ENCODE peak calls at places on chromosomes 6 and 20, in four cellular contexts. One of them, this sample, is unnamed.

GRCh38 chr6:23179994-23180393 is 610.6 kb downstream of the HDGFL1 start:
- DNase-seq in OCI-LY7: no peak
- DNase-seq in keratinocyte: no peak
- DNase-seq in astrocyte: no peak
- DNase-seq in this sample: no peak

GRCh38 chr6:2085657-2086056 is 159.7 kb downstream of the GMDS start:
- DNase-seq in OCI-LY7: no peak
- DNase-seq in keratinocyte: no peak
- DNase-seq in astrocyte: no peak
- DNase-seq in this sample: no peak

GRCh38 chr6:129558248-129558647 is 151.7 kb downstream of the ARHGAP18 start:
- DNase-seq in OCI-LY7: no peak
- DNase-seq in keratinocyte: no peak
- DNase-seq in astrocyte: no peak
- DNase-seq in this sample: no peak

GRCh38 chr6:19153981-19154295 is 683.2 kb upstream of the ID4 start:
- DNase-seq in OCI-LY7: no peak
- DNase-seq in keratinocyte: no peak
- DNase-seq in astrocyte: no peak
- DNase-seq in this sample: no peak

GRCh38 chr20:14799671-14800070 is 462.3 kb upstream of the FLRT3 start:
- DNase-seq in OCI-LY7: no peak
- DNase-seq in keratinocyte: no peak
- DNase-seq in astrocyte: no peak
- DNase-seq in this sample: no peak

GRCh38 chr6:159941286-159942113 is 27.4 kb upstream of the IGF2R start:
- DNase-seq in OCI-LY7: peak; percentile 51
- DNase-seq in keratinocyte: no peak
- DNase-seq in astrocyte: peak; percentile 42
- DNase-seq in this sample: peak; percentile 41

GRCh38 chr6:149948616-149949015 is 6.8 kb downstream of the ULBP2 start:
- DNase-seq in OCI-LY7: no peak
- DNase-seq in keratinocyte: no peak
- DNase-seq in astrocyte: no peak
- DNase-seq in this sample: no peak

GRCh38 chr20:50245561-50246366 is 55.1 kb downstream of the CEBPB start:
- DNase-seq in OCI-LY7: no peak
- DNase-seq in keratinocyte: no peak
- DNase-seq in astrocyte: peak; percentile 55
- DNase-seq in this sample: peak; percentile 69

GRCh38 chr20:37524221-37524700 is 3.2 kb downstream of the NNAT start:
- DNase-seq in OCI-LY7: no peak
- DNase-seq in keratinocyte: no peak
- DNase-seq in astrocyte: no peak
- DNase-seq in this sample: no peak

GRCh38 chr6:99613398-99613704 is 6.7 kb downstream of the PRDM13 start:
- DNase-seq in OCI-LY7: peak; percentile 24
- DNase-seq in keratinocyte: no peak
- DNase-seq in astrocyte: no peak
- DNase-seq in this sample: peak; percentile 39

GRCh38 chr6:99617131-99617530 is 10.5 kb downstream of the PRDM13 start:
- DNase-seq in OCI-LY7: no peak
- DNase-seq in keratinocyte: no peak
- DNase-seq in astrocyte: no peak
- DNase-seq in this sample: no peak

GRCh38 chr6:99613705-99614429 is 7.2 kb downstream of the PRDM13 start:
- DNase-seq in OCI-LY7: peak; percentile 16
- DNase-seq in keratinocyte: no peak
- DNase-seq in astrocyte: no peak
- DNase-seq in this sample: no peak

GRCh38 chr6:99612551-99613397 is 6.1 kb downstream of the PRDM13 start:
- DNase-seq in OCI-LY7: no peak
- DNase-seq in keratinocyte: no peak
- DNase-seq in astrocyte: no peak
- DNase-seq in this sample: no peak

DNA sequence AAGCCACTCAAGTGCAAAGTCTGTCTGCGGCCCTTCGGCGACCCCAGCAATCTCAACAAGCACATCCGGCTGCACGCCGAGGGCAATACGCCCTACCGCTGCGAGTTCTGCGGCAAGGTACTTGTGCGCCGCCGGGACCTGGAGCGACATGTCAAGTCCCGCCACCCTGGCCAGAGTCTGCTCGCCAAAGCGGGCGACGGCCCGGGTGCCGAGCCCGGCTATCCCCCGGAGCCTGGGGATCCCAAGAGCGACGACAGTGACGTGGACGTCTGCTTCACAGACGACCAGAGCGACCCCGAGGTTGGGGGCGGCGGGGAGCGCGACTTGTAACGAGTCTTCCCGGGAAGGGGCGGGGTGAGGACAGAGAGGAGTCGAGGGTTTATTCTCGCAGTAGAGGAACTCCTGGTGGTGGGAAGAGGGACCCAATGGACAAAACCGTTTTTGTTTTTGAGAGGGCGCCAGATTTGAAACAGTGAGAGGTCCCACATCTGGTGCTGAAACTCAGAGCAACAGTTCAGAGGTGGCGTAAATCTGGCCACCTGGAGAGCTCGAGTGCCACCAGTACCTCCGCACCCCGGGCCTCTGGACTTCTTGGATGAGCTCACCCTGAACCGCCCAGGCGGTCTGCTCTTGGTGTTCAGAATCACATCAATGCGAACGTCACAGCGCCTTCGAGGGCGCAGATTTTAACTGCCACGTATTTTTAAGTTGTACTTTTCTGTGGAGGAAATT is 8.0 kb downstream of the PRDM13 start:
- DNase-seq in OCI-LY7: no peak
- DNase-seq in keratinocyte: no peak
- DNase-seq in astrocyte: no peak
- DNase-seq in this sample: no peak
- H3K4me2 ChIP-seq in OCI-LY7: peak overlapping the region; percentile 57
- H3K4me2 ChIP-seq in keratinocyte: peak overlapping the region; percentile 64
- H3K4me2 ChIP-seq in astrocyte: peak overlapping the region; percentile 76
- H3K4me2 ChIP-seq in this sample: no peak overlapping the region

DNA sequence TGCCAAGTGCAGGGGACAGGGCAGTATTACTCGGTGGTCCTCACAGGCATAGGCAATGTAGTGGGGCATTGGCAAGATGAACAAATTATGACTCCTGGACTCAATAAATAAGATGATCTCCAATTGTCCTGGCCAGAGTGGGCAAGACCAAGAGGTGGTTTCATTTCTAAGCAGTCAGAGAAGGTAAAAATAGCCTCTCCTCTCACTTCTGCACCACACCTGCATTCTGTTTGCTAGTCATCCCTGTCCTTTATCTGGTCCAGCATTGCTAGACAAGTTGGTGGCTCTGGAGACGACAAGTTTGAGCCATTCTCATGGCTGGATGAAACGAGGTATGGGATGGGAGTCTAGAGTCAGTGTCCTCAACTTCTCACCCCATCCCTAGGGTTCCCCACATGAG is 83.0 kb downstream of the BANF2 start:
- DNase-seq in OCI-LY7: peak; percentile 16
- DNase-seq in keratinocyte: no peak
- DNase-seq in astrocyte: no peak
- DNase-seq in this sample: no peak
- H3K4me2 ChIP-seq in OCI-LY7: no peak overlapping the region
- H3K4me2 ChIP-seq in keratinocyte: no peak overlapping the region
- H3K4me2 ChIP-seq in astrocyte: no peak overlapping the region
- H3K4me2 ChIP-seq in this sample: no peak overlapping the region

GRCh38 chr20:31602430-31602778 is 2.7 kb upstream of the ID1 start:
- DNase-seq in OCI-LY7: no peak
- DNase-seq in keratinocyte: no peak
- DNase-seq in astrocyte: no peak
- DNase-seq in this sample: peak; percentile 49
- H3K4me2 ChIP-seq in OCI-LY7: no peak overlapping the region
- H3K4me2 ChIP-seq in keratinocyte: no peak overlapping the region
- H3K4me2 ChIP-seq in astrocyte: peak overlapping the region; percentile 74
- H3K4me2 ChIP-seq in this sample: peak overlapping the region; percentile 78

GRCh38 chr20:58340853-58341252 is 31.3 kb downstream of the RAB22A start:
- DNase-seq in OCI-LY7: no peak
- DNase-seq in keratinocyte: no peak
- DNase-seq in astrocyte: no peak
- DNase-seq in this sample: no peak

GRCh38 chr20:58349586-58349985 is 39.4 kb upstream of the VAPB start:
- DNase-seq in OCI-LY7: no peak
- DNase-seq in keratinocyte: no peak
- DNase-seq in astrocyte: peak; percentile 74
- DNase-seq in this sample: peak; percentile 77

GRCh38 chr20:58340151-58340550 is 30.6 kb downstream of the RAB22A start:
- DNase-seq in OCI-LY7: no peak
- DNase-seq in keratinocyte: no peak
- DNase-seq in astrocyte: no peak
- DNase-seq in this sample: no peak

GRCh38 chr20:58342104-58342945 is 32.8 kb downstream of the RAB22A start:
- DNase-seq in OCI-LY7: no peak
- DNase-seq in keratinocyte: peak; percentile 28
- DNase-seq in astrocyte: peak; percentile 71
- DNase-seq in this sample: peak; percentile 19

DNA sequence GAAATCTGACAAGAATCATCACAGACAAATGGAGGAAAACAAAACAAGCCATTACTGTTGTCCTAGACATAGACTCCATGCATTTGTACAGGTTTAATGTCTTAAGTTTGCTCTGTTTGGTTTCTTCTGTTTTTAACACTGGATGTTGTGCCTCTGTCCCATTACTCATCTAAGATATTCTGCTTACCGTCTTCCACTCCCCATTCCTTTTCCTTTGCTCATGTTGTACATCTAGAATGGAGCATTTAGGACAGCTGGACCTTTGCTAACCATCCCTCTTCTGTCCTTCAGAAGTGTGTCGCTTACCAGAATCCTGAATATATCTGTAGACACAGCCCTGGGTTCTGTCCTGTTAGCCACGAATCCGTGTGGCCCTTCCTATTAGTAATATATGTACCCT is 35.2 kb downstream of the RAB22A start:
- DNase-seq in OCI-LY7: no peak
- DNase-seq in keratinocyte: no peak
- DNase-seq in astrocyte: peak; percentile 58
- DNase-seq in this sample: peak; percentile 72
- H3K4me2 ChIP-seq in OCI-LY7: no peak overlapping the region
- H3K4me2 ChIP-seq in keratinocyte: no peak overlapping the region
- H3K4me2 ChIP-seq in astrocyte: peak overlapping the region; percentile 3
- H3K4me2 ChIP-seq in this sample: no peak overlapping the region

GRCh38 chr6:148501178-148501590 is 158.5 kb downstream of the SASH1 start:
- DNase-seq in OCI-LY7: no peak
- DNase-seq in keratinocyte: peak; percentile 54
- DNase-seq in astrocyte: peak; percentile 98
- DNase-seq in this sample: peak; percentile 92

GRCh38 chr6:148500402-148500801 is 157.8 kb downstream of the SASH1 start:
- DNase-seq in OCI-LY7: no peak
- DNase-seq in keratinocyte: no peak
- DNase-seq in astrocyte: no peak
- DNase-seq in this sample: no peak

GRCh38 chr6:148495029-148495428 is 152.4 kb downstream of the SASH1 start:
- DNase-seq in OCI-LY7: no peak
- DNase-seq in keratinocyte: no peak
- DNase-seq in astrocyte: peak; percentile 40
- DNase-seq in this sample: peak; percentile 52

GRCh38 chr6:148497256-148497655 is 154.6 kb downstream of the SASH1 start:
- DNase-seq in OCI-LY7: no peak
- DNase-seq in keratinocyte: no peak
- DNase-seq in astrocyte: peak; percentile 86
- DNase-seq in this sample: peak; percentile 9

DNA sequence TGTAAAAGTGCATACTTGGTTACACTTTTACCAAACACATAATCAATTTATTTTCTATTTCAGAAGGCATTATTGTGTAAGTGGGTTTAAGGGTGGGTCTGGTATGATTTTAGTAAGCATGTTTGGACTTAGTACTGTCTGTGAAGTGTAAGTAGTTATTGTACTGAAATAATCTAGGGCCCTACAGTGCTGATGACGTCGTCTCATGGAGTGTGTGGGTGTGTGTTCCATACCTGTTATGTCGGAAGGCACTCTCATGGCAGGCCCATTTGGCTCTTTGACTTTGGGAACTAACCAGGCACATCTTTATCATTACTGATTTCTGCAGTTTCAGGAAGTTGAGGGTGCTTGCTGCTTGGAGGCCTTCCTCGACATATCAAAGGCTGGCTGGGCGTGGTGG is 155.1 kb downstream of the SASH1 start:
- DNase-seq in OCI-LY7: no peak
- DNase-seq in keratinocyte: no peak
- DNase-seq in astrocyte: peak; percentile 11
- DNase-seq in this sample: peak; percentile 20
- H3K4me2 ChIP-seq in OCI-LY7: no peak overlapping the region
- H3K4me2 ChIP-seq in keratinocyte: no peak overlapping the region
- H3K4me2 ChIP-seq in astrocyte: no peak overlapping the region
- H3K4me2 ChIP-seq in this sample: no peak overlapping the region